ENCODE peak calls at places on chromosome 5, in eight cellular contexts. B is stimulated activated CD8-positive, alpha-beta memory T cell treated with anti-CD3 and anti-CD28 coated beads, Interleukin-12 subunit alpha, Interleukin-12 subunit beta, amount 100 ng/mL, for 4 hours; R is anterior cingulate cortex; F is hippocampal formation; H is stimulated activated naive CD8-positive, alpha-beta T cell treated with anti-CD3 and anti-CD28 coated beads, Interleukin-15, amount 100 ng/mL, for 72 hours; M is M059J; O is NCI-H748 treated with DMSO at 0.1 percent for 48 hours; G is islet precursor cell. L is an unnamed sample.

GRCh38 chr5:147805030-147805454 is 22.5 kb upstream of the JAKMIP2 start:
- DNase-seq in R (no peak), O (no peak), M (no peak), H (peak; percentile 7), F (no peak), B (peak; percentile 21), G (no peak), L (no peak)

GRCh38 chr5:109486200-109486804 is 76.5 kb upstream of the PJA2 start:
- DNase-seq in H (no peak), F (no peak), O (no peak), G (no peak), B (no peak), R (no peak), M (no peak), L (no peak)

GRCh38 chr5:178941361-178941760 is 363 bp downstream of the ZNF454 start:
- DNase-seq in F (no peak), B (no peak), R (no peak), O (no peak), G (no peak), H (no peak), M (no peak), L (no peak)

GRCh38 chr5:10975915-10976314 is 214.9 kb upstream of the DAP start:
- DNase-seq in R (no peak), H (no peak), B (no peak), G (peak; percentile 16), F (no peak), O (no peak), M (peak; percentile 26), L (no peak)

GRCh38 chr5:160805376-160805775 is 46.6 kb downstream of the ATP10B start:
- DNase-seq in O (no peak), R (no peak), M (no peak), F (no peak), B (no peak), G (peak; percentile 55), H (no peak), L (no peak)

GRCh38 chr5:163306421-163306820 is 131.0 kb upstream of the CCNG1 start:
- DNase-seq in R (no peak), F (no peak), O (no peak), H (no peak), B (no peak), M (peak; percentile 9), G (no peak), L (no peak)

GRCh38 chr5:112995764-112996618 is 19.4 kb downstream of the DCP2 start:
- DNase-seq in B (peak; percentile 44), M (peak; percentile 62), O (peak; percentile 47), G (peak; percentile 74), R (no peak), H (peak; percentile 62), F (peak; percentile 41), L (no peak)

GRCh38 chr5:74412064-74412463 is 228.5 kb downstream of the ENC1 start:
- DNase-seq in H (no peak), B (no peak), F (no peak), G (peak; percentile 94), O (no peak), R (no peak), M (no peak), L (no peak)

GRCh38 chr5:120516799-120517198 is 52.7 kb downstream of the PRR16 start:
- DNase-seq in R (no peak), O (no peak), B (no peak), G (no peak), H (no peak), M (peak; percentile 57), F (peak; percentile 11), L (no peak)

GRCh38 chr5:111364992-111365391 is 140.8 kb downstream of the CAMK4 start:
- DNase-seq in O (no peak), R (no peak), M (peak; percentile 40), B (no peak), F (no peak), G (no peak), H (no peak), L (no peak)

GRCh38 chr5:34656001-34656699 is at the start of gene RAI14:
- DNase-seq in F (peak; percentile 46), R (peak; percentile 63), H (peak; percentile 5), G (peak; percentile 92), B (peak; percentile 6), O (peak; percentile 55), M (peak; percentile 89), L (peak; percentile 59)

GRCh38 chr5:80755634-80756033 is 100.9 kb upstream of the DHFR start:
- DNase-seq in B (no peak), O (no peak), M (peak; percentile 58), F (no peak), G (no peak), R (no peak), H (peak; percentile 40), L (no peak)

GRCh38 chr5:36363101-36363500 is 61.4 kb upstream of the RANBP3L start:
- DNase-seq in R (no peak), O (no peak), F (no peak), M (peak; percentile 89), H (no peak), B (no peak), G (peak; percentile 82), L (no peak)

GRCh38 chr5:126852104-126852531 is 75.2 kb downstream of the LMNB1 start:
- DNase-seq in H (no peak), B (no peak), M (peak; percentile 7), G (no peak), O (no peak), R (no peak), F (no peak), L (no peak)

GRCh38 chr5:94969174-94969573 is 315.7 kb downstream of the MCTP1 start:
- DNase-seq in G (no peak), R (no peak), B (no peak), H (no peak), O (peak; percentile 19), M (peak; percentile 1), F (peak; percentile 17), L (no peak)

GRCh38 chr5:147822686-147823491 is 8.6 kb downstream of the SPINK1 start:
- DNase-seq in F (peak; percentile 87), O (peak; percentile 83), M (peak; percentile 66), G (peak; percentile 54), H (peak; percentile 18), R (no peak), B (no peak), L (peak; percentile 34)

GRCh38 chr5:41695920-41696582 is 174.2 kb downstream of the OXCT1 start:
- DNase-seq in M (peak; percentile 16), G (no peak), H (no peak), R (no peak), O (no peak), B (no peak), F (no peak), L (no peak)

GRCh38 chr5:143400541-143401252 is 2.8 kb downstream of the NR3C1 start:
- DNase-seq in B (no peak), R (no peak), F (peak; percentile 77), G (no peak), O (no peak), H (no peak), M (peak; percentile 77), L (peak; percentile 68)

GRCh38 chr5:178998441-178998840 is 3.3 kb upstream of the GRM6 start:
- DNase-seq in M (no peak), B (no peak), G (no peak), F (no peak), O (no peak), H (no peak), R (no peak), L (no peak)

GRCh38 chr5:142841511-142842255 is 71.5 kb downstream of the ARHGAP26 start:
- DNase-seq in M (peak; percentile 56), O (no peak), G (peak; percentile 83), R (no peak), B (no peak), F (no peak), H (no peak), L (no peak)

GRCh38 chr5:121021688-121022087 is 557.6 kb downstream of the PRR16 start:
- DNase-seq in M (no peak), O (no peak), G (no peak), H (no peak), B (no peak), R (no peak), F (no peak), L (no peak)

GRCh38 chr5:154221371-154221896 is 30.9 kb downstream of the GALNT10 start:
- DNase-seq in R (no peak), H (peak; percentile 37), B (peak; percentile 16), O (no peak), F (peak; percentile 8), G (peak; percentile 98), M (peak; percentile 98), L (no peak)

GRCh38 chr5:168238422-168238821 is 53.0 kb upstream of the WWC1 start:
- DNase-seq in G (no peak), H (no peak), F (no peak), O (no peak), M (no peak), B (no peak), R (no peak), L (no peak)

GRCh38 chr5:7662289-7662688 is 188.6 kb downstream of the CFAP90 start:
- DNase-seq in F (no peak), O (no peak), G (no peak), B (no peak), H (no peak), M (no peak), R (no peak), L (no peak)

GRCh38 chr5:145872486-145872885 is 328 bp downstream of the GRXCR2 start:
- DNase-seq in B (no peak), H (no peak), G (no peak), O (no peak), R (no peak), F (no peak), M (no peak), L (no peak)

GRCh38 chr5:151682751-151683331 is 3.9 kb downstream of the SPARC start:
- DNase-seq in G (no peak), R (no peak), O (no peak), M (no peak), F (peak; percentile 13), H (no peak), B (no peak), L (peak; percentile 12)

GRCh38 chr5:172678902-172679301 is 37.8 kb downstream of the NEURL1B start:
- DNase-seq in M (no peak), B (no peak), H (no peak), F (no peak), G (peak; percentile 76), R (peak; percentile 30), O (no peak), L (peak; percentile 9)

GRCh38 chr5:137234973-137235943 is 263.9 kb downstream of the SPOCK1 start:
- DNase-seq in B (no peak), G (no peak), O (no peak), F (no peak), H (no peak), R (no peak), M (peak; percentile 95), L (no peak)

GRCh38 chr5:162323471-162323870 is 255.9 kb downstream of the GABRG2 start:
- DNase-seq in O (no peak), B (no peak), M (no peak), H (no peak), G (peak; percentile 81), F (no peak), R (no peak), L (no peak)

GRCh38 chr5:128144491-128144890 is 60.9 kb downstream of the SLC12A2 start:
- DNase-seq in B (no peak), F (no peak), R (no peak), M (peak; percentile 14), H (no peak), O (no peak), G (no peak), L (no peak)

L was measured in hypothalamus.